ENCODE peak calls at places on chromosome 7, in four cellular contexts. O is T follicular helper cell, F is non-pigmented ciliary epithelial cell, S is PC-9. D is an unnamed sample.
A peak's percentile ranks its signal among the peaks of the same experiment; 100 is the strongest.

GRCh38 chr7:51021906-51022570 is 239.3 kb upstream of the GRB10 start:
- DNase-seq in O (no peak), S (no peak), F (no peak), D (no peak)

GRCh38 chr7:1176891-1177373 is 16.9 kb upstream of the ZFAND2A start:
- DNase-seq in O (peak; percentile 61), F (no peak), S (peak; percentile 67), D (peak; percentile 60)

GRCh38 chr7:141788296-141788695 is 1.7 kb upstream of the TAS2R5 start:
- DNase-seq in O (no peak), S (no peak), F (no peak), D (no peak)

GRCh38 chr7:27101906-27102577 is 441 bp downstream of the HOXA2 start:
- DNase-seq in O (no peak), S (no peak), F (no peak), D (no peak)

GRCh38 chr7:45217358-45217757 is 59.8 kb downstream of the RAMP3 start:
- DNase-seq in F (no peak), O (no peak), S (no peak), D (no peak)

GRCh38 chr7:158239290-158239981 is 348.2 kb downstream of the PTPRN2 start:
- DNase-seq in S (no peak), O (no peak), F (no peak), D (no peak)

GRCh38 chr7:107201795-107202450 is 33.1 kb downstream of the HBP1 start:
- DNase-seq in F (no peak), O (peak; percentile 11), S (no peak), D (peak; percentile 16)

GRCh38 chr7:79877874-79878465 is 256.7 kb upstream of the GNAI1 start:
- DNase-seq in S (no peak), F (no peak), O (no peak), D (no peak)

GRCh38 chr7:99579956-99580777 is 17.9 kb upstream of the TMEM225B start:
- DNase-seq in S (no peak), F (no peak), O (peak; percentile 41), D (no peak)

GRCh38 chr7:79412915-79413314 is 40.6 kb downstream of the MAGI2 start:
- DNase-seq in O (no peak), S (no peak), F (no peak), D (no peak)

GRCh38 chr7:105429746-105430612 is 41.3 kb upstream of the SRPK2 start:
- DNase-seq in F (no peak), S (peak; percentile 39), O (peak; percentile 34), D (no peak)

GRCh38 chr7:30931161-30931926 is 19.7 kb downstream of the AQP1 start:
- DNase-seq in F (no peak), S (no peak), O (no peak), D (no peak)

GRCh38 chr7:105656922-105657521 is 75.7 kb upstream of the EFCAB10 start:
- DNase-seq in F (no peak), S (no peak), O (peak; percentile 62), D (peak; percentile 39)

GRCh38 chr7:159022238-159022993 is 122.3 kb downstream of the VIPR2 start:
- DNase-seq in O (no peak), S (no peak), F (no peak), D (no peak)

D was measured in stimulated activated naive B cell treated with anti-CD40 and anti-IgM and Interleukin-4, amounts not matched to agents 10 μg/mL and 1 μg/mL and 100 μg/mL, for 72 hours.